ENCODE peak calls at places on chromosomes 5 and 9, in four cellular contexts. V is IMR-90, X is HepG2, J is A549. Q is an unnamed sample.

GRCh38 chr5:158967566-158967965 is 132.2 kb downstream of the EBF1 start:
- DNase-seq in J (no peak), V (peak), X (no peak), Q (no peak)

GRCh38 chr5:168314735-168315411 is 23.4 kb downstream of the WWC1 start:
- DNase-seq in J (peak), X (peak), V (peak), Q (no peak)

GRCh38 chr5:372556-372910 is 51.0 kb downstream of the AHRR start:
- DNase-seq in J (no peak), X (no peak), V (no peak), Q (peak)

GRCh38 chr9:68560131-68560844 is 19.6 kb upstream of the TMEM252 start:
- DNase-seq in V (peak), X (peak), J (peak), Q (peak)

GRCh38 chr9:80605129-80605528 is 1033.4 kb downstream of the TLE4 start:
- DNase-seq in V (peak), X (peak), J (peak), Q (peak)

GRCh38 chr9:117414220-117414905 is 494 bp downstream of the ASTN2 start:
- DNase-seq in V (no peak), X (no peak), J (no peak), Q (peak)

GRCh38 chr5:173753307-173754168 is 134.6 kb upstream of the CPEB4 start:
- DNase-seq in V (peak), J (no peak), X (peak), Q (peak)

GRCh38 chr9:73838871-73839270 is 658.3 kb upstream of the RORB start:
- DNase-seq in J (no peak), X (no peak), V (no peak), Q (no peak)

GRCh38 chr9:72986522-72987116 is 33.8 kb upstream of the ALDH1A1 start:
- DNase-seq in X (no peak), V (no peak), J (no peak), Q (no peak)

GRCh38 chr9:124698265-124698664 is 72.8 kb downstream of the NR6A1 start:
- DNase-seq in J (no peak), V (peak), X (no peak), Q (peak)

GRCh38 chr9:73219985-73220626 is 68.4 kb downstream of the ANXA1 start:
- DNase-seq in J (no peak), V (peak), X (no peak), Q (no peak)

GRCh38 chr5:543755-544674 is 19.8 kb upstream of the SLC9A3 start:
- DNase-seq in V (no peak), X (no peak), J (no peak), Q (no peak)

GRCh38 chr9:112035166-112035816 is 138.7 kb downstream of the UGCG start:
- DNase-seq in V (no peak), J (no peak), X (no peak), Q (no peak)

GRCh38 chr5:108143581-108143980 is 238.3 kb downstream of the FBXL17 start:
- DNase-seq in X (no peak), V (peak), J (no peak), Q (no peak)

GRCh38 chr5:3963662-3964061 is 368.0 kb downstream of the IRX1 start:
- DNase-seq in X (no peak), J (no peak), V (no peak), Q (no peak)

GRCh38 chr9:133347985-133348762 is at the start of the genes MED22 and RPL7A:
- DNase-seq in J (peak), X (peak), V (peak), Q (peak)

GRCh38 chr9:133345596-133345995 is 2.3 kb downstream of the MED22 start:
- DNase-seq in J (no peak), X (no peak), V (no peak), Q (no peak)

GRCh38 chr9:133348763-133349573 is 950 bp downstream of the RPL7A start:
- DNase-seq in X (no peak), J (no peak), V (no peak), Q (no peak)

GRCh38 chr9:133346021-133346713 is 1.8 kb downstream of the MED22 start:
- DNase-seq in J (no peak), V (no peak), X (no peak), Q (peak)

DNA sequence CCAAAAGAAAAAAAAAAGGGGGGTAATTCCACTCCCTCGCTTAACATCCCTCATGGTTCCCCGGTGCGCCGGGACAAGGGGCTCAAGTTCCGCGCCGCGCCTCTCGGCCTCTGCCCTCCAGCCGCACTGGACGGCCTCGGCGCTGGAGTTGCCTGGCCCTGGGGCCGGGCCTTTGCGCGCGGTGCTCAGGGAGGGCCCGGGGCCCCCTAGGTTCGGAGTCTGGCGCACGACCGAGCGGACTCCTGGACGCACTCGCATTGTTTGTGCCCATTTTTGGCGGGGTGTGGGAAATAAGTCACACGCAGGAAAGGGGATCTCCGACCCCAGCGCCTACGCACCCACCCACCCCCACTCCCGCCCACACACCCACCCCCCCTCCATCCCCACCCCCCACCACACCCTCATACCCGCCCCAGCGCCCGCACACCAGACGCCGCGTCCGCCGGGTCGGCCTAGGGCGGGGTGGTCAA is 381 bp downstream of the MED22 start:
- DNase-seq in V (no peak), X (no peak), J (no peak), Q (peak)
- TF ChIP-seq RFX5 in V (no peak), X (no peak), J (no peak), Q (no peak)

GRCh38 chr5:102738037-102738436 is 17.1 kb upstream of the PAM start:
- DNase-seq in V (no peak), X (no peak), J (no peak), Q (no peak)
- TF ChIP-seq RFX5 in V (no peak), X (no peak), J (no peak), Q (no peak)

GRCh38 chr5:109725135-109725534 is 35.4 kb downstream of the MAN2A1 start:
- DNase-seq in V (no peak), X (no peak), J (no peak), Q (no peak)

GRCh38 chr5:109718216-109718615 is 28.5 kb downstream of the MAN2A1 start:
- DNase-seq in V (no peak), J (no peak), X (no peak), Q (no peak)

GRCh38 chr5:109718632-109719031 is 28.9 kb downstream of the MAN2A1 start:
- DNase-seq in X (no peak), V (peak), J (no peak), Q (no peak)

GRCh38 chr5:109719978-109720377 is 30.3 kb downstream of the MAN2A1 start:
- DNase-seq in V (no peak), X (no peak), J (no peak), Q (no peak)

DNA sequence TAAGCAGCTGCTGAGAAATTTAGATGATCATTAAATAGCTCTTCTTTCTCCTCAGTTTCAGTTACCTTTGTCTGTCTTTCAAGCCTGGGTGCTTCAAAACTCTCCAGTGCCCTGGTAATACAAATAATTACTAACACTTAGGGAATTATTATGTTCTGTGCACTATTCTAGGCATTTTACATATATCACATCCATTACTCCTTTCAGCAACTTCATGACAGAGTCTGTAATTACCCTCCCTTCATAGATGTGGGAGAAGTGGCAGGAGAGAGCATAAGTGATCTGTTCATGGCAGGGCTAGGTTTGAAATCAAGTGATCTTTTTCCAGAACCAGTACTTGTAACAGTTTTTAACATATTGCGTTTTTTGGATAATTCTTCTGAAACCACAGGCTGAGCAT is 32.0 kb downstream of the MAN2A1 start:
- DNase-seq in V (no peak), J (no peak), X (no peak), Q (no peak)
- TF ChIP-seq RFX5 in V (no peak), J (no peak), X (no peak), Q (no peak)

GRCh38 chr9:127415657-127416056 is 8.5 kb upstream of the ZNF79 start:
- DNase-seq in J (no peak), V (no peak), X (no peak), Q (no peak)

GRCh38 chr9:127419306-127419705 is 4.9 kb upstream of the ZNF79 start:
- DNase-seq in V (no peak), J (no peak), X (no peak), Q (no peak)

GRCh38 chr9:127417130-127418036 is 6.8 kb upstream of the ZNF79 start:
- DNase-seq in X (no peak), J (no peak), V (peak), Q (peak)

GRCh38 chr9:127415158-127415557 is 9.0 kb upstream of the ZNF79 start:
- DNase-seq in V (no peak), J (no peak), X (no peak), Q (no peak)

GRCh38 chr9:127418037-127418471 is 6.1 kb upstream of the ZNF79 start:
- DNase-seq in V (no peak), J (peak), X (peak), Q (peak)
- TF ChIP-seq RFX5 in V (no peak), J (no peak), X (no peak), Q (no peak)

GRCh38 chr5:179152144-179152895 is 92.1 kb downstream of the ZNF354C start:
- DNase-seq in J (no peak), X (no peak), V (no peak), Q (no peak)
- TF ChIP-seq RFX5 in J (no peak), X (no peak), V (no peak), Q (no peak)

DNA sequence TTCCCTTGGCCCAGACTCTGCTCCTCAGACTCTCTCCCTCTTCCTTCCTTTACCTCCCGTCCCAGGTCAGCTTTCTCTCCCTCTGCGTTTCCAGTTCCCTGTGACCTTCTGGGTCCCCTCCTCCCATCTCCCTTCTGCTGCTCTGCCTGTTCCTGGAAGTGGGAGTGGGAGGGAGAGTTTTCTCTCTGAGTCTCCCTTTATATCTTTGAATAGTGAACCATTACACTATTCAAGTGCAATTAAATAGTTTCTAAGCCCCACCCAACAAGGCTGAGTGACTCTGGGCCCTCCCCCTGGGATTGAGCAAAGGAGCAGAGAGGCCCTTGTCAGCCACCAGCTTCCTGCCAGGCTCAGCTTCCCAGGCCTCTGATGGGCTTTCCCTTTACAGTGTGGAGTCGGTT is 34.8 kb downstream of the THBS4 start:
- DNase-seq in J (no peak), X (no peak), V (no peak), Q (no peak)
- TF ChIP-seq RFX5 in J (no peak), X (no peak), V (no peak), Q (no peak)

DNA sequence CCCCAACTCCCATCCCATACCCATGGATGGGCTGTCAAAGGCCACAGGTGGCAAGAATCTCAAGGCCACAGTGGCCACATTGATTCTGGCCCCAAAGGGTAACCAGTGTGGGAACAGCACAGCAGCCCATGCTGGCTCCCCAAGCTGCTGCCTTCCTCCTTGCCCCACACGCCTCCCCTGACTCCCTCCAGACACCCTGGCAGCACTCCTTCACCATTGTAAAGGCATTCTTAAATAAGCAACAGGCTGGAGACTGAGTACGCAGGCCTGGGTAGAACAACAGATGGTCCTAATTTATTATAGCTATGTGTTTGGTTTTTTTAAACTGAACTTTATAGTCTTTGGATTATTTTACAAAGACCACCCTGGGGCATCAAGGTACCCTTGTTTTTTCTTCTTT is 158.8 kb downstream of the TSSK1B start:
- DNase-seq in V (no peak), X (no peak), J (no peak), Q (no peak)
- TF ChIP-seq RFX5 in V (no peak), X (no peak), J (no peak), Q (no peak)

GRCh38 chr9:129836342-129837007 is 1.2 kb downstream of the USP20 start:
- DNase-seq in V (no peak), J (peak), X (no peak), Q (no peak)

GRCh38 chr9:129834489-129835127 is 467 bp downstream of the C9orf78 start:
- DNase-seq in J (peak), X (peak), V (no peak), Q (peak)

GRCh38 chr9:129835860-129836223 is 584 bp downstream of the USP20 start:
- DNase-seq in V (peak), J (peak), X (no peak), Q (peak)

GRCh38 chr9:129832957-129833356 is 2.1 kb downstream of the C9orf78 start:
- DNase-seq in V (peak), J (no peak), X (no peak), Q (no peak)

DNA sequence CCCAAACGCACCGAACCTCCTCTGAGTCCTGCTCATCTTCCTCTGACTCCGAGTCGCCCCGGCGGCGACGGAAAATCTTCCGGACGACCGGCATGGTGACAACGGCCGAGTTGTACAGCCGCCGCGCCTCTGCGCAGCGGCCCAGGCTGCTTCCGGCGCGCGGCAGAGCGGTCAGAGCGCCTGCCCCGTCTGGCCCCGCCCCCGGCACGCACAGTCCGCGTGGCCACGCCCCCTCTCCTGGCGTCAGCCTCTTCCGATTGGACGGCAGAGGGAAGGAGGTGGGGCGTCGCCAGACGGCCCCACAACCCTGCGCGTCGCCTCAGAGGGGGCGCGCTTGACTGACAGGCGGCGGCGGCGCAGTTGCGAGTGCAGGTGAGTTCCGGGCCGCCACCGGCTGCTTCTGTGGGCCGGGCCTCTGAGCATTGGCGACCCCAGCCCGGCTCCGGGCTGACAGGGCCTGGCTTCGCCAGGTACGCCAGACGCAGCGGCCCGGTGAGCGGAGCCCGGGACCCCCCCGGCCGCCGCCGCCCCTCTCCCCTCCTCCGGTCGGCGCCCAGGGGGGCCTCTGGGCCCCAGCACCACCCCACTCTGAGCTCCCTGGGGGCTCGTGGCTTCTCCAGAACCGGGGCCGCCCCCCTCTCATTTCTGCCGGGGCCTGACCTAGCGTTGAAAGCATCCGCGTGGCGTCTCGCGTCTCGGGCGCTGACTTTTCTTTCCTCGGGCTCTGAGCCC is at the start of the genes C9orf78 and USP20:
- DNase-seq in V (peak), X (peak), J (peak), Q (peak)
- TF ChIP-seq RFX5 in V (no peak), X (peak), J (no peak), Q (peak)

DNA sequence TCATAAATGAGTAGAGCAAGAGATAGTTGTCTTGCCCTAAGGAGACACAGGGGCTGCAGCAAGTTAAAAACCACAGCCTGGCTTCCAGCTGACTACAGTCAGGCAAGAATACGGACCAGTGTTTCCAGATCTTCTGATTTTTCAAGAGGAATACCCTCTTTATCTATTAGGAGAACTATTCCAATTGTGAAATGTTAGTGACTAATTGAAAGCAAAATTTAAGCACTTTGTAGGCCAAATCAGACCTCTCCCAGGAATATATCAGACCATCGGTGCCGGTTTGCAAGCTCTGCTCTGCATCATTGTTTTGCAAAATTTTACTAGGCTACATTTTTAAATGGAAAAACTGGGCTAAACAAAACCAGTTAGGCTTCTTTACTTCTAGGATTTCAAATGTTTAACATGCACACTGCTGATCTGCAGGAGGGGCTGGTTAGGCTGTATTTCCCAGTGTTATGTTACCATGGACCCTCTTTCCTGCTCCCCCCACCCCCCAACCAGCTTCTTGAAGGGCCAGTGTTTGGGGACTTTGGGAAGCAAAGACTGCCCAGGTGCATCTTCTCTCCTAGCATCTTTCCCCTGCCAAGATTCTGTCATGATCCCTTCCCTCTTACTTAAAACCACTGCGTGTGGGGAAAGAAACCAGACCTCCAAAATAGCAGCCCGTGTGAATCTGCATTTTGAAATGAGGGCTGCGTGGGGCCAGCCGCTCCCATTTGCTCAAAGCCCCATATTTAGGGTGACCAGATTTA is 1.1 kb upstream of the ARSI start:
- DNase-seq in J (no peak), X (no peak), V (peak), Q (no peak)
- TF ChIP-seq RFX5 in J (no peak), X (no peak), V (no peak), Q (no peak)

GRCh38 chr5:62354028-62354874 is 48.2 kb downstream of the KIF2A start:
- DNase-seq in V (peak), X (peak), J (peak), Q (peak)
- TF ChIP-seq RFX5 in V (no peak), X (no peak), J (no peak), Q (no peak)